ENCODE peak calls at places on chromosome 14, in five cellular contexts. One of them, this sample, is unnamed.
A peak's percentile ranks its signal among the peaks of the same experiment; 100 is the strongest.

GRCh38 chr14:57364659-57365450 is 25.5 kb upstream of the NAA30 start:
- DNase-seq in HepG2: peak; percentile 65
- DNase-seq in SK-N-SH: no peak
- DNase-seq in H1: no peak
- DNase-seq in K562: no peak
- DNase-seq in this sample: no peak

GRCh38 chr14:78448483-78449094 is 278.4 kb downstream of the NRXN3 start:
- DNase-seq in HepG2: peak; percentile 15
- DNase-seq in SK-N-SH: peak; percentile 61
- DNase-seq in H1: peak; percentile 93
- DNase-seq in K562: peak; percentile 53
- DNase-seq in this sample: peak; percentile 2

GRCh38 chr14:90632451-90632850 is 183.8 kb downstream of the TTC7B start:
- DNase-seq in HepG2: no peak
- DNase-seq in SK-N-SH: no peak
- DNase-seq in H1: no peak
- DNase-seq in K562: no peak
- DNase-seq in this sample: no peak

GRCh38 chr14:33556382-33557121 is 394.3 kb downstream of the EGLN3 start:
- DNase-seq in HepG2: no peak
- DNase-seq in SK-N-SH: no peak
- DNase-seq in H1: no peak
- DNase-seq in K562: no peak
- DNase-seq in this sample: no peak

GRCh38 chr14:41549821-41550597 is 56.7 kb upstream of the LRFN5 start:
- DNase-seq in HepG2: no peak
- DNase-seq in SK-N-SH: no peak
- DNase-seq in H1: no peak
- DNase-seq in K562: no peak
- DNase-seq in this sample: no peak

GRCh38 chr14:50666772-50667490 is 1.2 kb downstream of the SAV1 start:
- DNase-seq in HepG2: peak; percentile 37
- DNase-seq in SK-N-SH: peak; percentile 23
- DNase-seq in H1: no peak
- DNase-seq in K562: peak; percentile 62
- DNase-seq in this sample: no peak

GRCh38 chr14:56659964-56660551 is 80.5 kb downstream of the TMEM260 start:
- DNase-seq in HepG2: peak; percentile 50
- DNase-seq in SK-N-SH: peak; percentile 60
- DNase-seq in H1: no peak
- DNase-seq in K562: peak; percentile 38
- DNase-seq in this sample: peak; percentile 78

GRCh38 chr14:59301354-59301753 is 112.9 kb downstream of the DAAM1 start:
- DNase-seq in HepG2: peak; percentile 78
- DNase-seq in SK-N-SH: no peak
- DNase-seq in H1: no peak
- DNase-seq in K562: no peak
- DNase-seq in this sample: no peak

GRCh38 chr14:27672047-27672446 is 1074.2 kb upstream of the NOVA1 start:
- DNase-seq in HepG2: no peak
- DNase-seq in SK-N-SH: no peak
- DNase-seq in H1: no peak
- DNase-seq in K562: peak; percentile 20
- DNase-seq in this sample: no peak

GRCh38 chr14:31205681-31206535 is 1.7 kb downstream of the HECTD1 start:
- DNase-seq in HepG2: peak; percentile 99
- DNase-seq in SK-N-SH: peak; percentile 21
- DNase-seq in H1: no peak
- DNase-seq in K562: peak; percentile 57
- DNase-seq in this sample: no peak

GRCh38 chr14:72643317-72643801 is 250.5 kb downstream of the DPF3 start:
- DNase-seq in HepG2: no peak
- DNase-seq in SK-N-SH: no peak
- DNase-seq in H1: no peak
- DNase-seq in K562: no peak
- DNase-seq in this sample: no peak

GRCh38 chr14:50607181-50607580 is 47.2 kb downstream of the ATL1 start:
- DNase-seq in HepG2: no peak
- DNase-seq in SK-N-SH: no peak
- DNase-seq in H1: no peak
- DNase-seq in K562: peak; percentile 2
- DNase-seq in this sample: no peak

GRCh38 chr14:32998433-32998832 is 59.8 kb downstream of the NPAS3 start:
- DNase-seq in HepG2: no peak
- DNase-seq in SK-N-SH: no peak
- DNase-seq in H1: no peak
- DNase-seq in K562: no peak
- DNase-seq in this sample: no peak

GRCh38 chr14:86796221-86797074 is 1196.5 kb downstream of the GALC start:
- DNase-seq in HepG2: peak; percentile 69
- DNase-seq in SK-N-SH: no peak
- DNase-seq in H1: no peak
- DNase-seq in K562: no peak
- DNase-seq in this sample: no peak

GRCh38 chr14:61461808-61462275 is 140.5 kb downstream of the PRKCH start:
- DNase-seq in HepG2: peak; percentile 68
- DNase-seq in SK-N-SH: peak; percentile 44
- DNase-seq in H1: peak; percentile 43
- DNase-seq in K562: peak; percentile 60
- DNase-seq in this sample: no peak

GRCh38 chr14:70254476-70254961 is 65.8 kb upstream of the SLC8A3 start:
- DNase-seq in HepG2: peak; percentile 43
- DNase-seq in SK-N-SH: peak; percentile 78
- DNase-seq in H1: peak; percentile 72
- DNase-seq in K562: peak; percentile 67
- DNase-seq in this sample: no peak

GRCh38 chr14:92105073-92105844 is 1.1 kb downstream of the ATXN3 start:
- DNase-seq in HepG2: no peak
- DNase-seq in SK-N-SH: no peak
- DNase-seq in H1: no peak
- DNase-seq in K562: no peak
- DNase-seq in this sample: no peak

GRCh38 chr14:90985601-90986242 is 74.7 kb downstream of the RPS6KA5 start:
- DNase-seq in HepG2: no peak
- DNase-seq in SK-N-SH: no peak
- DNase-seq in H1: no peak
- DNase-seq in K562: no peak
- DNase-seq in this sample: no peak

GRCh38 chr14:55103005-55103640 is 25.9 kb upstream of the LGALS3 start:
- DNase-seq in HepG2: peak; percentile 95
- DNase-seq in SK-N-SH: no peak
- DNase-seq in H1: peak; percentile 81
- DNase-seq in K562: peak; percentile 91
- DNase-seq in this sample: no peak
- TF ChIP-seq POLR2AphosphoS5 in HepG2: peak; percentile 48
- TF ChIP-seq POLR2AphosphoS5 in SK-N-SH: peak; percentile 34
- TF ChIP-seq POLR2AphosphoS5 in H1: peak; percentile 43
- TF ChIP-seq POLR2AphosphoS5 in K562: peak; percentile 48
- TF ChIP-seq POLR2AphosphoS5 in this sample: no peak

GRCh38 chr14:23663711-23664110 is 27.5 kb downstream of the DHRS2 start:
- DNase-seq in HepG2: no peak
- DNase-seq in SK-N-SH: no peak
- DNase-seq in H1: no peak
- DNase-seq in K562: no peak
- DNase-seq in this sample: no peak
- H3K9ac ChIP-seq in HepG2: no peak overlapping the region
- H3K9ac ChIP-seq in SK-N-SH: no peak overlapping the region
- H3K9ac ChIP-seq in H1: no peak overlapping the region
- H3K9ac ChIP-seq in K562: no peak overlapping the region
- H3K9ac ChIP-seq in this sample: no peak overlapping the region

GRCh38 chr14:105021656-105022275 is 883 bp upstream of the CDCA4 start:
- DNase-seq in HepG2: peak; percentile 47
- DNase-seq in SK-N-SH: peak; percentile 62
- DNase-seq in H1: peak; percentile 62
- DNase-seq in K562: peak; percentile 73
- DNase-seq in this sample: no peak
- TF ChIP-seq POLR2AphosphoS5 in HepG2: no peak
- TF ChIP-seq POLR2AphosphoS5 in SK-N-SH: no peak
- TF ChIP-seq POLR2AphosphoS5 in H1: no peak
- TF ChIP-seq POLR2AphosphoS5 in K562: no peak
- TF ChIP-seq POLR2AphosphoS5 in this sample: no peak

GRCh38 chr14:100671906-100672305 is 54.8 kb upstream of the DLK1 start:
- DNase-seq in HepG2: no peak
- DNase-seq in SK-N-SH: no peak
- DNase-seq in H1: no peak
- DNase-seq in K562: no peak
- DNase-seq in this sample: no peak

GRCh38 chr14:100674428-100674827 is 52.3 kb upstream of the DLK1 start:
- DNase-seq in HepG2: no peak
- DNase-seq in SK-N-SH: no peak
- DNase-seq in H1: no peak
- DNase-seq in K562: no peak
- DNase-seq in this sample: no peak

GRCh38 chr14:100673807-100674154 is 52.9 kb upstream of the DLK1 start:
- DNase-seq in HepG2: no peak
- DNase-seq in SK-N-SH: no peak
- DNase-seq in H1: no peak
- DNase-seq in K562: no peak
- DNase-seq in this sample: no peak

GRCh38 chr14:100671386-100671901 is 55.2 kb upstream of the DLK1 start:
- DNase-seq in HepG2: no peak
- DNase-seq in SK-N-SH: no peak
- DNase-seq in H1: no peak
- DNase-seq in K562: no peak
- DNase-seq in this sample: no peak

GRCh38 chr14:100673085-100673806 is 53.4 kb upstream of the DLK1 start:
- DNase-seq in HepG2: peak; percentile 73
- DNase-seq in SK-N-SH: peak; percentile 75
- DNase-seq in H1: peak; percentile 73
- DNase-seq in K562: peak; percentile 76
- DNase-seq in this sample: no peak
- H3K9ac ChIP-seq in HepG2: no peak overlapping the region
- H3K9ac ChIP-seq in SK-N-SH: no peak overlapping the region
- H3K9ac ChIP-seq in H1: no peak overlapping the region
- H3K9ac ChIP-seq in K562: peak overlapping the region; percentile 1
- H3K9ac ChIP-seq in this sample: no peak overlapping the region

GRCh38 chr14:99274346-99275221 is 2.6 kb upstream of the BCL11B start:
- DNase-seq in HepG2: peak; percentile 77
- DNase-seq in SK-N-SH: peak; percentile 65
- DNase-seq in H1: peak; percentile 88
- DNase-seq in K562: peak; percentile 10
- DNase-seq in this sample: no peak
- TF ChIP-seq POLR2AphosphoS5 in HepG2: no peak
- TF ChIP-seq POLR2AphosphoS5 in SK-N-SH: no peak
- TF ChIP-seq POLR2AphosphoS5 in H1: no peak
- TF ChIP-seq POLR2AphosphoS5 in K562: no peak
- TF ChIP-seq POLR2AphosphoS5 in this sample: no peak